ENCODE peak calls at places on chromosomes 4 and X, in four cellular contexts. W is K562, F is WTC11, B is HepG2. G is an unnamed sample.
A peak's percentile ranks its signal among the peaks of the same experiment; 100 is the strongest.

GRCh38 chr4:165600959-165601674 is 222.3 kb downstream of the CPE start:
- DNase-seq in W (no peak), F (no peak), B (no peak), G (no peak)

GRCh38 chr4:159273841-159274240 is 171.0 kb downstream of the RAPGEF2 start:
- DNase-seq in W (no peak), F (no peak), B (no peak), G (no peak)

GRCh38 chr4:65698631-65699030 is 28.3 kb upstream of the EPHA5 start:
- DNase-seq in W (no peak), F (no peak), B (no peak), G (no peak)

GRCh38 chrX:133921764-133922389 is 63.5 kb downstream of the GPC3 start:
- DNase-seq in B (peak; percentile 19), W (peak; percentile 35), F (peak; percentile 75), G (peak; percentile 81)

GRCh38 chr4:18882468-18882867 is 860.9 kb upstream of the LCORL start:
- DNase-seq in W (no peak), F (no peak), B (peak; percentile 1), G (no peak)

GRCh38 chr4:141912831-141913230 is 276.4 kb downstream of the IL15 start:
- DNase-seq in B (no peak), F (no peak), W (peak; percentile 89), G (no peak)

GRCh38 chr4:139274790-139275189 is 5.2 kb downstream of the MGARP start:
- DNase-seq in W (no peak), F (no peak), B (no peak), G (no peak)

GRCh38 chr4:183249854-183250253 is 70.2 kb downstream of the CLDN22 start:
- DNase-seq in W (peak; percentile 40), F (no peak), B (peak; percentile 16), G (peak; percentile 10)

GRCh38 chr4:132809298-132810032 is 339.6 kb upstream of the PCDH10 start:
- DNase-seq in W (no peak), B (no peak), F (peak; percentile 61), G (no peak)

GRCh38 chr4:81687470-81687869 is 215.8 kb upstream of the RASGEF1B start:
- DNase-seq in W (no peak), B (no peak), F (no peak), G (no peak)

GRCh38 chr4:139901516-139902327 is 236.1 kb downstream of the MGST2 start:
- DNase-seq in F (no peak), B (no peak), W (no peak), G (peak; percentile 22)

GRCh38 chr4:185201983-185202962 is 1.5 kb downstream of the CFAP97 start:
- DNase-seq in B (peak; percentile 94), F (no peak), W (peak; percentile 86), G (no peak)

GRCh38 chr4:102730968-102731533 is 29.7 kb downstream of the MANBA start:
- DNase-seq in B (peak; percentile 33), F (peak; percentile 51), W (peak; percentile 27), G (peak; percentile 45)

GRCh38 chrX:100700809-100701208 is 31.1 kb downstream of the SYTL4 start:
- DNase-seq in B (no peak), F (no peak), W (no peak), G (no peak)

DNA sequence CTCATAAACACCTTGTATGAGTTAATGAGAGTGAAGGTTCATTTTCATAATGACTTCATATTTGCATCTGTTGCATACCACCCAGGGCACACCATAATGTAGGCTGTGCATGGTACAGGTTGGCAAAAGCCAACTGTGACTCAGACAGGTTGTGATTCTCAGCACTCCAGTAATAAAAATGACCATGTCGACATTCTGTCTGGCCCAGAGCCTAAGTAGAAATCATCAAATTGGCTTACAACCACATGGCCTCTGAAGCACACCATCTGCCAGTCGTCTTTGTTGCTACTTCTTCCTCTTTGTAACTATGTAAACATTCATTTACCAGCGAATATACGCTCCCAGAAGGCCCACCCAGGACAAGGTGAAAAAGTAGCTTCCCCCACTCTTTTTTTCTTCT is 459.5 kb downstream of the GASK1B start:
- DNase-seq in F (no peak), W (no peak), B (no peak), G (no peak)
- TF ChIP-seq ELF4 in F (no peak), W (no peak), B (no peak), G (no peak)

GRCh38 chr4:101086801-101087586 is 260.3 kb downstream of the PPP3CA start:
- DNase-seq in W (no peak), F (peak; percentile 34), B (peak; percentile 7), G (peak; percentile 14)

GRCh38 chr4:101089168-101089567 is 258.2 kb downstream of the PPP3CA start:
- DNase-seq in F (no peak), B (no peak), W (peak; percentile 1), G (no peak)
- TF ChIP-seq ELF4 in F (no peak), B (no peak), W (no peak), G (no peak)

GRCh38 chr4:173367946-173368345 is 2.8 kb upstream of the SAP30 start:
- DNase-seq in F (no peak), W (peak; percentile 22), B (no peak), G (no peak)

GRCh38 chr4:173371292-173372192 is 788 bp downstream of the SAP30 start:
- DNase-seq in W (peak; percentile 65), F (peak; percentile 53), B (peak; percentile 29), G (peak; percentile 49)

GRCh38 chr4:173367285-173367684 is 3.5 kb upstream of the SAP30 start:
- DNase-seq in F (no peak), W (no peak), B (no peak), G (no peak)

GRCh38 chr4:173370477-173371291 is at the start of gene SAP30:
- DNase-seq in B (peak; percentile 95), F (peak; percentile 98), W (peak; percentile 98), G (peak; percentile 92)

DNA sequence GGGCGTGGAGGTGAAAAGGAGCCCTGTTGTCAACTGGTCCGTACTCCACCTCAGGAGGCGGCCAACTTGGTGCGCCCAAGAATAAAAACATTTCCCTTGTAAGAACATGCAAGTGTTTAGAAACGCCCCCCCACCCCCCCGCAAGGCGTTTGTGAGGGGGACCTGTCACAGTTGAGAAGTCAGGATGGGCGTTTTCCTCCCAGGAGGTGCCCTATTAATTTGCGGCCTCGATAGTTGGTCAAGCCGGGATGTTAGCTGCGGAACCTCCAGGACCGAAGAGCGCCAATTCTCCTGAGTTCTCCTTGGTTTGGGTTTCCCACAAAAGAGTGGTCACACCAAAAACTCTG is 651 bp upstream of the SAP30 start:
- DNase-seq in B (no peak), W (peak; percentile 66), F (peak; percentile 36), G (no peak)
- TF ChIP-seq ELF4 in B (no peak), W (no peak), F (no peak), G (no peak)

GRCh38 chrX:40285876-40286275 is 188.1 kb upstream of the BCOR start:
- DNase-seq in B (no peak), W (no peak), F (no peak), G (no peak)
- TF ChIP-seq ELF4 in B (no peak), W (no peak), F (no peak), G (no peak)